ENCODE peak calls at places on chromosomes 16 and 17, in eight cellular contexts. N, Y, Z, B, F, D, M and Q are unnamed samples.

GRCh38 chr17:18854956-18855355 is 3.0 kb upstream of the PRPSAP2 start:
- DNase-seq in N (no peak), B (no peak), D (no peak), F (no peak), Z (no peak), M (no peak), Y (no peak), Q (no peak)

GRCh38 chr16:14321542-14321941 is 250.4 kb downstream of the MRTFB start:
- DNase-seq in F (peak), D (no peak), Y (no peak), N (peak), B (peak), M (no peak), Z (no peak), Q (no peak)

GRCh38 chr16:3012246-3012645 is 477 bp upstream of the CLDN9 start:
- DNase-seq in B (no peak), N (no peak), M (no peak), D (no peak), F (no peak), Z (no peak), Y (no peak), Q (peak)

GRCh38 chr17:28325221-28325620 is 6.2 kb downstream of the TMEM97 start:
- DNase-seq in F (no peak), Z (no peak), M (no peak), Y (no peak), D (no peak), N (no peak), B (no peak), Q (peak)

GRCh38 chr17:72510454-72511016 is 389.7 kb downstream of the SOX9 start:
- DNase-seq in B (no peak), Z (no peak), M (no peak), N (no peak), D (no peak), Y (no peak), F (no peak), Q (no peak)

GRCh38 chr17:65598711-65599110 is 37.3 kb upstream of the AXIN2 start:
- DNase-seq in Z (no peak), M (no peak), F (no peak), N (no peak), B (no peak), Y (no peak), D (no peak), Q (no peak)

GRCh38 chr17:39002991-39003715 is 36.0 kb upstream of the FBXO47 start:
- DNase-seq in Y (peak), N (no peak), M (peak), D (no peak), B (peak), F (no peak), Z (no peak), Q (no peak)

GRCh38 chr16:84942786-84943185 is 68.5 kb downstream of the ZDHHC7 start:
- DNase-seq in Y (no peak), M (no peak), B (no peak), Z (no peak), F (no peak), D (no peak), N (no peak), Q (no peak)

GRCh38 chr16:11819798-11820197 is 22.7 kb upstream of the ZC3H7A start:
- DNase-seq in N (no peak), F (no peak), M (no peak), B (no peak), D (no peak), Y (no peak), Z (no peak), Q (no peak)

GRCh38 chr16:73306901-73307413 is 259.0 kb upstream of the ZFHX3 start:
- DNase-seq in Y (no peak), Z (no peak), B (no peak), M (no peak), F (no peak), N (no peak), D (no peak), Q (no peak)

GRCh38 chr17:81977211-81978091 is at the start of gene ASPSCR1:
- DNase-seq in B (peak), N (peak), Z (peak), D (peak), F (peak), M (peak), Y (peak), Q (peak)

GRCh38 chr17:72270530-72270929 is 149.7 kb downstream of the SOX9 start:
- DNase-seq in D (no peak), M (no peak), F (peak), B (no peak), Y (peak), N (peak), Z (no peak), Q (no peak)

GRCh38 chr16:82603784-82604411 is 22.9 kb upstream of the CDH13 start:
- DNase-seq in Z (no peak), M (no peak), N (no peak), Y (peak), B (peak), F (peak), D (no peak), Q (peak)

GRCh38 chr16:88732172-88732960 is 26.1 kb downstream of the CTU2 start:
- DNase-seq in B (no peak), N (no peak), D (no peak), F (peak), Z (no peak), Y (no peak), M (no peak), Q (no peak)

GRCh38 chr17:80105762-80106161 is 4.4 kb downstream of the GAA start:
- DNase-seq in F (no peak), M (no peak), N (no peak), B (peak), Y (no peak), D (no peak), Z (no peak), Q (no peak)

GRCh38 chr16:1069154-1069553 is 3.4 kb upstream of the SSTR5 start:
- DNase-seq in Y (no peak), B (no peak), D (no peak), Z (no peak), N (no peak), M (no peak), F (no peak), Q (peak)

GRCh38 chr16:10862432-10862831 is 14.6 kb upstream of the CIITA start:
- DNase-seq in D (no peak), B (peak), Z (no peak), N (no peak), M (no peak), Y (peak), F (peak), Q (no peak)

GRCh38 chr16:54347961-54348360 is 61.4 kb upstream of the IRX3 start:
- DNase-seq in D (no peak), M (no peak), Z (no peak), F (no peak), Y (no peak), N (no peak), B (no peak), Q (no peak)

GRCh38 chr17:50501054-50501453 is 7.2 kb upstream of the MYCBPAP start:
- DNase-seq in N (no peak), Y (no peak), M (no peak), B (no peak), D (no peak), F (peak), Z (no peak), Q (peak)

GRCh38 chr17:5410594-5411272 is 8.7 kb downstream of the NUP88 start:
- DNase-seq in N (no peak), Z (no peak), D (no peak), M (no peak), Y (no peak), B (no peak), F (no peak), Q (no peak)

GRCh38 chr16:77394699-77395098 is 40.1 kb downstream of the ADAMTS18 start:
- DNase-seq in F (no peak), Y (no peak), N (no peak), Z (no peak), M (no peak), D (no peak), B (no peak), Q (no peak)

DNA sequence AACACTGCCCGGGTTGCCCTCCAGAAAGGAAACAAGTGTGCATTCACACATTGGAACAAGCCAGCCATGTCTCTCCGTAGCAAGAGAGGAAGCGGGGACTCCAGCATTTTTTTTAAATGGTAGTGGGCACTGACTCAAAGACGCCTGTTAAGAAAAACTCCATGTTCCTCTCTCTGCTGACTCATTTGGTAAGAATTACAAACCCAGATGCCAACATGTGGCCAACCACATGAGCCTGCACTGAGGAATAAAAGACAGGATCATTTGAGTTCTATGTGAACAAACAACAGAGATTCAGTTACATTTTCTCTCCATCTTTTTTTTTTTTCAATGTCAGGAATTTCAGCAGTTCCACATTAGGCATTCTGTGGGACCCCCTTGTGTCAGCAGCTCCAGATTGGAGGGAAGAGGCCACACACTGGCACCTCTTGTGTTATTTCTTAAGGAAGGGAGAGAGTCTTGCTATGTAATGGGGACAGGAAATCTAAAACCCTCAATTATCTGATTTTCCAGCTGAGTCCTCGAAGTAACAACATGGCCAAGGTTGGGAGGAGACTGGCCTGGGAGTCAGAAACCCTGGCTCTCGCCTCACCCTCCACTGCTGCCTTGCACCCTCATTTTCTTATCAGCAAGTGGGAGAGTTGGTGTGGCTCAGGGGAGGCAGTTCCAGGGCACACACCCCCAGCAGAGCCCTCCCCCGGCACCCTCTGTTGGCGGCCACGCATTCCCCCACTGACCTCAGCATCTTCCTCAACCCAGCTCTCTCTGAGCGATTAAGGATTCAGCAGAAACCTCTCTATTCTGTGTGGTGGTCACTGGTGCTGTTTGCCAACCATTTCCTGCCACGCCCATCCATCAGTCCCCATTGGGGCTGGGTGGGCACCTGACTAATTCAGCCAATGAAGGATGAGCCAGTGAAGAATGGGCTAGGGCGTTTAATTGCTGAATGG is 173.0 kb downstream of the FOXL1 start:
- DNase-seq in Z (no peak), D (no peak), N (no peak), B (no peak), Y (peak), F (peak), M (no peak), Q (no peak)
- TF ChIP-seq CTCF in Z (no peak), D (no peak), N (no peak), B (no peak), Y (no peak), F (no peak), M (no peak), Q (no peak)

GRCh38 chr16:68362952-68363846 is 52.4 kb downstream of the PRMT7 start:
- DNase-seq in B (no peak), Z (no peak), D (no peak), F (no peak), Y (no peak), N (no peak), M (no peak), Q (no peak)

GRCh38 chr16:68363847-68364600 is 53.2 kb downstream of the PRMT7 start:
- DNase-seq in N (no peak), F (no peak), Z (no peak), Y (no peak), B (no peak), M (no peak), D (no peak), Q (no peak)

GRCh38 chr16:68365167-68365817 is 54.5 kb downstream of the PRMT7 start:
- DNase-seq in D (no peak), Z (no peak), M (no peak), Y (no peak), B (no peak), N (no peak), F (no peak), Q (peak)

GRCh38 chr16:68366062-68366461 is 55.2 kb downstream of the PRMT7 start:
- DNase-seq in Y (no peak), Z (no peak), N (no peak), B (no peak), F (no peak), D (no peak), M (no peak), Q (peak)

DNA sequence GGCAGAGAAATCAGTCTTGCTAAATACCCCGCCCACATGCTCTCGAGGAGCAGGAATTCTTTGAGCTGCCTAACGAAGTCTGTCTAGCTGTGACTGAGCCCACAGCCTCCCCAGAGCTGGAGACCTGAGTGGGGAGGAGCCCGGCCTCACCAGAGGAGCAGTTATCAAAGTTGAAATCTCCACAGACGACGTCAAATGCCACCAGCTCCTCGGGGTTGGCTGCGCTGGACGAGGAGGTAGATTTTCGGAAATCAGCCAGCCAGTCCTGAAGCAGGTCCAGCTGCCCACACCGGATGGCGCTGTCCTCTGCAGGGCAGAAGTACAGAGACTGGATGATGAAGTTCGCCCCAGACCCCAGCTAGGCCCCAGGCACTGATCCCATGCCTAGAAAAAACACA is 53.8 kb downstream of the PRMT7 start:
- DNase-seq in F (no peak), Z (no peak), M (no peak), Y (no peak), D (no peak), N (no peak), B (no peak), Q (no peak)
- TF ChIP-seq CTCF in F (no peak), Z (no peak), M (no peak), Y (peak), D (peak), N (peak), B (no peak), Q (peak)

GRCh38 chr17:77326636-77327035 is 185.9 kb downstream of the SEC14L1 start:
- DNase-seq in D (no peak), Y (no peak), Z (peak), B (peak), M (no peak), N (no peak), F (no peak), Q (no peak)
- TF ChIP-seq CTCF in D (no peak), Y (no peak), Z (no peak), B (no peak), M (no peak), N (no peak), F (no peak), Q (no peak)

GRCh38 chr17:565506-565905 is 149.1 kb downstream of the VPS53 start:
- DNase-seq in D (no peak), Y (no peak), B (no peak), N (peak), Z (no peak), F (peak), M (no peak), Q (peak)
- TF ChIP-seq CTCF in D (peak), Y (peak), B (no peak), N (no peak), Z (no peak), F (peak), M (no peak), Q (no peak)

DNA sequence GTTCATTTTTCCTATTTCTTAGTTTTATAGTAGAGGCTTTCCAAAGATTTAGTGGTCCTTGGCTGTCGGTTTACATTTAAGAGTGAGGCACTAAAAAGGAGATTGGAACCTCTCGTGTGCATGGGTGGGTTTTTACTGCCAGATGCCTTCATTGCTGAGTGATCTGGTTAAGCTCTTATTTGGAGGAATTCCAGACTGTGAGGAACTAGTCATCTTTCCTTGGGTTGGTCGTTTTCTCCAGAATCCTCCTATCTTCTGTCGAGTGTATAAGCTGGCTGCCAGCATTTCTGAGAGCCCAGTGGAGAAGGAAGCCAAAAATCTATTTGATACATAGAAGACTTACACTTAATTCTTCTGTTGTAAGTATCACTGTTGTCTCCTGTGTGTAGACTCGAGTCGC is 22.6 kb downstream of the IST1 start:
- DNase-seq in M (no peak), F (no peak), Y (no peak), N (no peak), B (no peak), Z (no peak), D (no peak), Q (no peak)
- TF ChIP-seq CTCF in M (no peak), F (no peak), Y (no peak), N (no peak), B (no peak), Z (no peak), D (no peak), Q (no peak)